ENCODE peak calls at places on chromosomes 11 and 22, in seven cellular contexts. W is aorta, O is gastrocnemius medialis, L is Panc1, A is heart left ventricle, G is body of pancreas, N is upper lobe of right lung. Y is an unnamed sample.

GRCh38 chr22:37569009-37569920 is 9.0 kb downstream of the CDC42EP1 start:
- ATAC-seq in L (peak; percentile 23), W (no peak), G (peak; percentile 81), O (no peak), A (no peak), N (peak; percentile 68), Y (no peak)

GRCh38 chr11:58659910-58660570 is 37.6 kb downstream of the CNTF start:
- ATAC-seq in O (no peak), L (peak; percentile 42), N (no peak), W (no peak), A (no peak), G (no peak), Y (no peak)

GRCh38 chr11:107696140-107696539 is 15.7 kb downstream of the SLN start:
- ATAC-seq in G (no peak), L (peak; percentile 97), W (peak; percentile 27), O (peak; percentile 99), N (no peak), A (no peak), Y (peak; percentile 66)

GRCh38 chr11:19873730-19874129 is 161.1 kb downstream of the NAV2 start:
- ATAC-seq in G (no peak), O (no peak), N (no peak), W (no peak), L (no peak), A (no peak), Y (no peak)

GRCh38 chr22:46801331-46801811 is 38.9 kb downstream of the TBC1D22A start:
- ATAC-seq in L (no peak), O (no peak), G (no peak), N (peak; percentile 51), A (no peak), W (no peak), Y (no peak)

GRCh38 chr11:73034777-73035176 is 107.3 kb downstream of the FCHSD2 start:
- ATAC-seq in W (no peak), G (no peak), L (no peak), O (no peak), N (no peak), A (no peak), Y (no peak)

GRCh38 chr22:39932918-39933649 is 27.1 kb upstream of the TMA7B start:
- ATAC-seq in A (no peak), N (peak; percentile 65), G (no peak), W (no peak), L (no peak), O (no peak), Y (no peak)

GRCh38 chr11:67266424-67267187 is at the start of gene GRK2:
- ATAC-seq in O (peak; percentile 58), A (no peak), G (peak; percentile 55), N (peak; percentile 18), W (no peak), L (peak; percentile 63), Y (peak; percentile 56)

GRCh38 chr22:20964090-20964798 is 2.8 kb upstream of the AIFM3 start:
- ATAC-seq in O (no peak), A (no peak), W (no peak), N (no peak), G (no peak), L (no peak), Y (no peak)

GRCh38 chr11:4093519-4094347 is 866 bp upstream of the RRM1 start:
- ATAC-seq in A (peak; percentile 12), L (no peak), G (no peak), W (no peak), O (peak; percentile 2), N (no peak), Y (no peak)

GRCh38 chr11:86802601-86803051 is 2.3 kb downstream of the PRSS23 start:
- ATAC-seq in A (no peak), G (peak; percentile 39), O (peak; percentile 37), W (no peak), L (peak; percentile 46), N (peak; percentile 39), Y (no peak)

GRCh38 chr11:47573321-47573720 is 5.4 kb downstream of the KBTBD4 start:
- ATAC-seq in W (no peak), O (no peak), G (no peak), A (peak; percentile 80), L (no peak), N (no peak), Y (no peak)

GRCh38 chr11:86749861-86750401 is 50.4 kb upstream of the PRSS23 start:
- ATAC-seq in G (no peak), O (no peak), L (peak; percentile 14), A (no peak), W (peak; percentile 31), N (no peak), Y (no peak)

GRCh38 chr22:41256898-41257260 is 16.1 kb upstream of the CHADL start:
- ATAC-seq in W (no peak), G (no peak), A (no peak), L (peak; percentile 39), N (no peak), O (no peak), Y (no peak)

GRCh38 chr11:79160786-79161403 is 279.9 kb downstream of the TENM4 start:
- ATAC-seq in G (no peak), L (no peak), A (no peak), O (no peak), W (no peak), N (no peak), Y (no peak)

DNA sequence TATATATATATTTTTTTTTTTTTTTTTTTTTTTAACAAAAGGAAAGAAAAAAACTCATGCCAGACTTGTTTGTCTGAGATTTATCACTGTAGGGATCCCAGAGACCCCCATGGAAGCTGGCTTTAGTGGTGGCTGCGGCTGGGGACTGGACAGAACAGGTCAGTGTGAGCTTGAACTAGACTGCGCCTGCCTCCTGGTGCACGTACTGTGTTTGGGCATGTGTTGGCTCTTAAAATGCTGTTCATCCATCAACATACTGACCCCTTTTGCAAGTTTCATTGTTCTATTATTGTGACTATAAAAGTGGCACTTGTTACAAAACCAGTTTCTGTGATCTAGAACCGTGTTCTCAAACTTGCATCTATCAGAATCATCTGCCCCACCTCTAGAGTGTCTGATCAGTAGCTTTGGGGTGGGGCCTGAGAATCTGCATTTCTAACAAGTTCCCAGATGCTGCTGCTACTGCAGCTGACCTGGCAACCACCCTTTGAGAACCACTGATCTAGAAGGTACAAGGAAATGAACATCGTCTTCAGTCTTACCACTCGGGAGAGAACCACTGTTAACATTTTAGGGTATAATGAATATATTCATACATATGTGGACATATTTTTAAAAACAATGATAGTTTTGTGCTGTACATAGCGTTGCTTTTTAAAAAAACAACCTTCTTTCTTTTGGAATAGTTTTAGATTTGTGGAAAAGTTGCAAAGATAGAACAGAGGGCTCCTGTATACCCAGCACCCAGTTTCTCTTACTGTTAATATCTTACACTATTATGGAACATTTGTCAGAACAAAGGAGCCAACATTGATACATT is 54.0 kb downstream of the ZNRF3 start:
- ATAC-seq in L (no peak), W (no peak), A (no peak), O (no peak), G (no peak), N (no peak), Y (no peak)
- H3K4me1 ChIP-seq in L (no peaks in the 10 kb centered on the region), W (peaks cover 7% of the 10 kb centered on the region), A (peaks cover 5% of the 10 kb centered on the region), O (peaks cover 12% of the 10 kb centered on the region), G (peaks cover 24% of the 10 kb centered on the region), N (peaks cover 10% of the 10 kb centered on the region), Y (peaks cover 55% of the 10 kb centered on the region)

GRCh38 chr11:64848779-64849599 is 4.5 kb upstream of the CDC42BPG start:
- ATAC-seq in A (no peak), N (no peak), W (no peak), L (no peak), G (peak; percentile 20), O (no peak), Y (no peak)
- H3K4me1 ChIP-seq in A (peaks cover 72% of the 10 kb centered on the region), N (peaks cover 51% of the 10 kb centered on the region), W (no peaks in the 10 kb centered on the region), L (peaks cover 64% of the 10 kb centered on the region), G (peaks cover 34% of the 10 kb centered on the region), O (peaks cover 50% of the 10 kb centered on the region), Y (peaks cover 37% of the 10 kb centered on the region)

GRCh38 chr22:42291287-42291686 is 20.8 kb upstream of the TCF20 start:
- ATAC-seq in O (no peak), N (no peak), G (no peak), A (no peak), L (no peak), W (no peak), Y (no peak)
- H3K4me1 ChIP-seq in O (no peaks in the 10 kb centered on the region), N (no peaks in the 10 kb centered on the region), G (peaks cover 25% of the 10 kb centered on the region), A (peaks cover under 1% of the 10 kb centered on the region), L (no peaks in the 10 kb centered on the region), W (no peaks in the 10 kb centered on the region), Y (peaks cover under 1% of the 10 kb centered on the region)

DNA sequence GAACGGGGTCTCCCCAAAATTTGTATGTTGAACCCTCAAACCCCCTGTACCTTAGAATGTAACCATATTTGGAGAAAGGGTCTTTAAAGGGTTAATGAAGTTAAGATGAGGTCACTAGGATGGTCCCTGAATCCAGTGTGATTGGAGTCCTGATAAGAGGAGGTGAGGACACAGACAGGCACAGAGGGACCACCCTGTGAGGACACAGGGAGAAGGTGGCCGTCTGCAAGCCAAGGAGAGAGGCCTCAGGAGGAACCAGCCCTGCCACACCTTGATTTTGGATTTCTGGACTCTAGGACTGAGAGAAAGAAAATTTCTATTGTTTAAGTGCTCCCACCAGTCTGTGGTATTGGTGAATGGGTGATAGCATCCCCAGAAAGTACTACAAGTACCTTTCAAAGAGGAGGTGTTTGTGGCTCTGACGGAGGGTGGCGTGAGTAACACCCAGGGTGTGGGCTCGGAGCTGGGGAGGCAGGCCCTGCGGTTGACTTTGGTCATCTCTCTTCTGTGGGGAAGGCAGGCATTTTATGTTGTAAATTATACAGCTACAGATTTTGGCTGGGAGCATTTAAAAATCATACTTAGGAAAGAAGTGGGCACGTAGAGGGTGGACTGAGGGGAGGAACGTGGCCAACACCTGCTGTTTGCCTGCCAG is 13.8 kb downstream of the MRGPRF start:
- ATAC-seq in O (no peak), N (no peak), G (no peak), L (no peak), W (no peak), A (no peak), Y (no peak)
- H3K4me1 ChIP-seq in O (no peaks in the 10 kb centered on the region), N (peaks cover 9% of the 10 kb centered on the region), G (no peaks in the 10 kb centered on the region), L (peaks cover 7% of the 10 kb centered on the region), W (no peaks in the 10 kb centered on the region), A (peaks cover 21% of the 10 kb centered on the region), Y (peaks cover 61% of the 10 kb centered on the region)

DNA sequence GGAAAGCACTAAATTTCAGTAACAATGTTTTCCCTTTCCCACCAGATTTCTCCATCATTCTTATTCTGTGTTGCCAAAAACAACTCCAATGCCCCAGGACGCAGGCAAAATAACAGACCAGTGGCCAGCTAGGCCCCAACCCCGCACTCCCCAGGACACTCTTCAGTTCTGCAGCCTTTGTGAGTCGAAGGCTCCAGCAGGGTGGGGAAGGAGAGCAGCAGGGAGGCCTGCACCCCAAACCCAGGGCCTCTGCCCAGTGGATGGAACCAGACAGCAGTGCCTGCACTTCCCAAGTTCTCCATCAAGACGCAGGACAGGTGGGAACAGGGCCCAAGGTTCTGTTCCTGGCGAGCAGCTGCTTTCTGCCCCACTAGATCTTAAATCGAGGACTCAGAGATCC is 34.4 kb downstream of the PPP2R1B start:
- ATAC-seq in G (no peak), W (no peak), O (no peak), A (no peak), N (no peak), L (no peak), Y (no peak)
- H3K4me1 ChIP-seq in G (peaks cover 65% of the 10 kb centered on the region), W (peaks cover 3% of the 10 kb centered on the region), O (peaks cover 78% of the 10 kb centered on the region), A (peaks cover 88% of the 10 kb centered on the region), N (peaks cover 61% of the 10 kb centered on the region), L (peaks cover 9% of the 10 kb centered on the region), Y (peaks cover 81% of the 10 kb centered on the region)

GRCh38 chr22:36383110-36383581 is 4.6 kb downstream of the MYH9 start:
- ATAC-seq in L (no peak), W (no peak), G (no peak), O (no peak), N (no peak), A (no peak), Y (no peak)
- H3K4me1 ChIP-seq in L (peaks cover 41% of the 10 kb centered on the region), W (no peaks in the 10 kb centered on the region), G (peaks cover 74% of the 10 kb centered on the region), O (peaks cover 38% of the 10 kb centered on the region), N (peaks cover 79% of the 10 kb centered on the region), A (peaks cover 79% of the 10 kb centered on the region), Y (peaks cover 81% of the 10 kb centered on the region)

GRCh38 chr11:17286332-17286731 is 9.8 kb downstream of the NUCB2 start:
- ATAC-seq in O (no peak), A (no peak), L (no peak), N (no peak), G (no peak), W (no peak), Y (no peak)
- H3K4me1 ChIP-seq in O (no peaks in the 10 kb centered on the region), A (no peaks in the 10 kb centered on the region), L (no peaks in the 10 kb centered on the region), N (no peaks in the 10 kb centered on the region), G (peaks cover 4% of the 10 kb centered on the region), W (no peaks in the 10 kb centered on the region), Y (no peaks in the 10 kb centered on the region)